ENCODE peak calls at places on chromosomes 6 and 20, in four cellular contexts. One of them, this sample, is unnamed.

GRCh38 chr6:35170891-35171290 is 29.8 kb upstream of the TCP11 start:
- DNase-seq in mucosa of gallbladder: no peak
- DNase-seq in GM13977: no peak
- DNase-seq in T-cell: no peak
- DNase-seq in this sample: no peak

GRCh38 chr6:131014080-131014776 is 48.8 kb downstream of the EPB41L2 start:
- DNase-seq in T-cell: no peak
- DNase-seq in GM13977: no peak
- DNase-seq in mucosa of gallbladder: no peak
- DNase-seq in this sample: no peak

GRCh38 chr6:45566882-45567281 is 189.1 kb upstream of the SUPT3H start:
- DNase-seq in T-cell: no peak
- DNase-seq in mucosa of gallbladder: peak; percentile 42
- DNase-seq in GM13977: no peak
- DNase-seq in this sample: peak; percentile 51

GRCh38 chr6:31362751-31363150 is 5.8 kb upstream of the HLA-B start:
- DNase-seq in GM13977: no peak
- DNase-seq in T-cell: no peak
- DNase-seq in mucosa of gallbladder: no peak
- DNase-seq in this sample: no peak

GRCh38 chr6:134029495-134030455 is 22.6 kb downstream of the SLC2A12 start:
- DNase-seq in mucosa of gallbladder: no peak
- DNase-seq in T-cell: no peak
- DNase-seq in GM13977: no peak
- DNase-seq in this sample: peak; percentile 19

GRCh38 chr6:25175216-25175615 is 104.0 kb upstream of the CARMIL1 start:
- DNase-seq in T-cell: no peak
- DNase-seq in mucosa of gallbladder: no peak
- DNase-seq in GM13977: no peak
- DNase-seq in this sample: no peak

GRCh38 chr6:129320892-129321291 is 389.1 kb downstream of the ARHGAP18 start:
- DNase-seq in GM13977: no peak
- DNase-seq in T-cell: no peak
- DNase-seq in mucosa of gallbladder: no peak
- DNase-seq in this sample: no peak

GRCh38 chr20:31476648-31477220 is 1.6 kb downstream of the REM1 start:
- DNase-seq in T-cell: no peak
- DNase-seq in mucosa of gallbladder: no peak
- DNase-seq in GM13977: no peak
- DNase-seq in this sample: no peak

GRCh38 chr20:63482021-63482587 is 9.6 kb upstream of the KCNQ2 start:
- DNase-seq in GM13977: no peak
- DNase-seq in mucosa of gallbladder: no peak
- DNase-seq in T-cell: no peak
- DNase-seq in this sample: no peak

GRCh38 chr6:11845664-11846577 is 67.3 kb upstream of the ADTRP start:
- DNase-seq in T-cell: no peak
- DNase-seq in mucosa of gallbladder: no peak
- DNase-seq in GM13977: no peak
- DNase-seq in this sample: no peak

GRCh38 chr6:47852727-47853126 is 70.9 kb downstream of the OPN5 start:
- DNase-seq in T-cell: no peak
- DNase-seq in GM13977: no peak
- DNase-seq in mucosa of gallbladder: no peak
- DNase-seq in this sample: peak; percentile 60

GRCh38 chr6:90541221-90541620 is 45.7 kb downstream of the MAP3K7 start:
- DNase-seq in GM13977: no peak
- DNase-seq in T-cell: no peak
- DNase-seq in mucosa of gallbladder: no peak
- DNase-seq in this sample: no peak

GRCh38 chr6:50845499-50846108 is 26.9 kb downstream of the TFAP2B start:
- DNase-seq in GM13977: no peak
- DNase-seq in T-cell: no peak
- DNase-seq in mucosa of gallbladder: no peak
- DNase-seq in this sample: no peak

GRCh38 chr6:84618046-84618752 is 146.2 kb downstream of the TBX18 start:
- DNase-seq in T-cell: no peak
- DNase-seq in GM13977: no peak
- DNase-seq in mucosa of gallbladder: no peak
- DNase-seq in this sample: no peak

GRCh38 chr6:54784021-54784420 is 62.5 kb upstream of the FAM83B start:
- DNase-seq in T-cell: no peak
- DNase-seq in GM13977: no peak
- DNase-seq in mucosa of gallbladder: no peak
- DNase-seq in this sample: no peak

GRCh38 chr6:115360602-115361325 is 699.9 kb downstream of the FRK start:
- DNase-seq in T-cell: no peak
- DNase-seq in GM13977: no peak
- DNase-seq in mucosa of gallbladder: peak; percentile 34
- DNase-seq in this sample: no peak

GRCh38 chr20:56788041-56788670 is 159.1 kb downstream of the TFAP2C start:
- DNase-seq in T-cell: no peak
- DNase-seq in mucosa of gallbladder: peak; percentile 11
- DNase-seq in GM13977: no peak
- DNase-seq in this sample: peak; percentile 88

GRCh38 chr20:45970646-45971424 is 1.2 kb downstream of the ZNF335 start:
- DNase-seq in T-cell: peak; percentile 23
- DNase-seq in GM13977: no peak
- DNase-seq in mucosa of gallbladder: no peak
- DNase-seq in this sample: no peak

This sample was measured in SK-MEL-5.